ENCODE peak calls at places on chromosomes 2 and 18, in seven cellular contexts. V is spleen; A is ovary; L is GM23248; U is SK-N-SH; W is CD8-positive, alpha-beta memory T cell; K is fibroblast of lung. C is an unnamed sample.

GRCh38 chr2:236969075-236969474 is 116.6 kb upstream of the COPS8 start:
- DNase-seq in A (no peak), W (no peak), L (no peak), V (no peak), U (no peak), K (no peak), C (no peak)

GRCh38 chr2:111662771-111663470 is 221.1 kb downstream of the ANAPC1 start:
- DNase-seq in V (no peak), K (peak; percentile 83), L (peak; percentile 24), W (no peak), A (no peak), U (no peak), C (no peak)

GRCh38 chr2:149716687-149717086 is 129.1 kb upstream of the MMADHC start:
- DNase-seq in U (no peak), V (no peak), W (no peak), A (no peak), K (peak; percentile 45), L (no peak), C (no peak)

GRCh38 chr18:55405655-55406373 is 182.2 kb downstream of the TCF4 start:
- DNase-seq in W (no peak), K (peak; percentile 98), V (no peak), U (peak; percentile 52), A (peak; percentile 92), L (peak; percentile 95), C (no peak)

GRCh38 chr2:170523506-170523905 is 191.6 kb upstream of the SP5 start:
- DNase-seq in U (no peak), K (no peak), A (no peak), L (no peak), V (no peak), W (no peak), C (no peak)

GRCh38 chr18:74418023-74418422 is 39.1 kb downstream of the DIPK1C start:
- DNase-seq in U (no peak), W (no peak), K (no peak), L (no peak), V (no peak), A (no peak), C (no peak)

GRCh38 chr2:64989982-64990614 is 899 bp downstream of the SLC1A4 start:
- DNase-seq in V (no peak), W (no peak), U (no peak), K (no peak), L (peak; percentile 72), A (peak; percentile 18), C (no peak)

GRCh38 chr18:63216911-63217311 is 102.7 kb downstream of the BCL2 start:
- DNase-seq in K (no peak), L (peak; percentile 9), U (no peak), V (no peak), A (no peak), W (peak; percentile 44), C (peak; percentile 41)

GRCh38 chr18:36295880-36296301 is 1.6 kb upstream of the FHOD3 start:
- DNase-seq in W (no peak), V (no peak), L (peak; percentile 31), U (no peak), A (no peak), K (no peak), C (no peak)

GRCh38 chr2:222747526-222748160 is 76.2 kb downstream of the MOGAT1 start:
- DNase-seq in U (no peak), L (no peak), A (no peak), V (no peak), W (no peak), K (no peak), C (no peak)

GRCh38 chr18:9101730-9102390 is 639 bp upstream of the NDUFV2 start:
- DNase-seq in W (peak; percentile 62), L (peak; percentile 81), A (no peak), V (no peak), U (peak; percentile 66), K (peak; percentile 76), C (peak; percentile 64)

GRCh38 chr2:61770298-61770697 is 83.6 kb downstream of the FAM161A start:
- DNase-seq in L (peak; percentile 55), V (no peak), A (no peak), W (no peak), K (no peak), U (no peak), C (no peak)

GRCh38 chr2:19800796-19801195 is 101.0 kb downstream of the TTC32 start:
- DNase-seq in V (no peak), W (no peak), K (no peak), U (no peak), A (no peak), L (no peak), C (no peak)

GRCh38 chr2:144703852-144704324 is 184.0 kb upstream of the ZEB2 start:
- DNase-seq in A (peak; percentile 31), U (no peak), K (peak; percentile 73), W (no peak), V (peak; percentile 72), L (peak; percentile 86), C (no peak)

GRCh38 chr2:7394195-7394594 is 477.0 kb downstream of the RNF144A start:
- DNase-seq in A (no peak), V (no peak), K (no peak), W (no peak), L (no peak), U (no peak), C (no peak)

GRCh38 chr2:160407393-160408204 is 86.0 kb downstream of the RBMS1 start:
- DNase-seq in W (peak; percentile 73), A (peak; percentile 62), V (peak; percentile 95), K (peak; percentile 72), U (peak; percentile 89), L (peak; percentile 83), C (peak; percentile 67)

GRCh38 chr2:137155351-137156104 is 390.2 kb downstream of the THSD7B start:
- DNase-seq in W (no peak), U (no peak), V (no peak), A (no peak), L (peak; percentile 64), K (peak; percentile 59), C (no peak)

GRCh38 chr18:75324211-75324610 is 103.3 kb downstream of the SMIM21 start:
- DNase-seq in L (no peak), W (no peak), K (no peak), U (no peak), A (no peak), V (no peak), C (no peak)

GRCh38 chr2:74399785-74400184 is 19.7 kb upstream of the DCTN1 start:
- DNase-seq in W (no peak), U (peak; percentile 54), K (no peak), L (peak; percentile 62), A (no peak), V (no peak), C (no peak)

GRCh38 chr2:209495855-209496585 is 72.2 kb downstream of the MAP2 start:
- DNase-seq in U (peak; percentile 8), V (no peak), K (peak; percentile 99), W (no peak), L (peak; percentile 96), A (no peak), C (no peak)

GRCh38 chr2:203936535-203936934 is at the start of gene ICOS:
- DNase-seq in L (no peak), K (no peak), U (no peak), A (no peak), V (no peak), W (peak; percentile 70), C (peak; percentile 71)

GRCh38 chr2:101516833-101517690 is 42.1 kb upstream of the RFX8 start:
- DNase-seq in K (peak; percentile 99), U (no peak), L (peak; percentile 98), W (no peak), V (no peak), A (no peak), C (peak; percentile 6)

GRCh38 chr2:42025151-42025582 is 22.7 kb upstream of the PKDCC start:
- DNase-seq in W (no peak), V (no peak), A (peak; percentile 81), K (peak; percentile 84), L (peak; percentile 56), U (peak; percentile 74), C (no peak)

GRCh38 chr2:63741884-63742583 is 99.7 kb upstream of the UGP2 start:
- DNase-seq in A (no peak), V (no peak), W (no peak), L (peak; percentile 41), K (peak; percentile 58), U (no peak), C (no peak)

GRCh38 chr18:48166971-48167370 is 236.5 kb upstream of the SMAD2 start:
- DNase-seq in V (peak; percentile 84), U (no peak), K (no peak), L (no peak), W (no peak), A (peak; percentile 75), C (no peak)

GRCh38 chr2:217988014-217988839 is 14.6 kb downstream of the TNS1 start:
- DNase-seq in A (peak; percentile 84), K (peak; percentile 60), U (peak; percentile 83), W (peak; percentile 21), V (peak; percentile 87), L (peak; percentile 82), C (peak; percentile 25)

GRCh38 chr2:200765139-200765951 is 46.4 kb upstream of the BZW1 start:
- DNase-seq in V (no peak), A (peak; percentile 31), U (no peak), L (peak; percentile 92), W (peak; percentile 8), K (peak; percentile 96), C (no peak)

GRCh38 chr2:30276455-30276911 is 45.1 kb downstream of the LBH start:
- DNase-seq in L (peak; percentile 65), U (no peak), V (no peak), W (no peak), K (no peak), A (no peak), C (no peak)

GRCh38 chr2:37020887-37021796 is 54.8 kb upstream of the STRN start:
- DNase-seq in L (peak; percentile 5), A (no peak), U (no peak), W (no peak), V (no peak), K (peak; percentile 6), C (no peak)

GRCh38 chr18:36610716-36611115 is 218.1 kb downstream of the TPGS2 start:
- DNase-seq in U (no peak), L (no peak), A (no peak), K (no peak), W (no peak), V (no peak), C (no peak)

GRCh38 chr2:127103243-127104165 is 3.5 kb downstream of the BIN1 start:
- DNase-seq in L (no peak), V (peak; percentile 68), U (peak; percentile 19), W (no peak), A (no peak), K (no peak), C (no peak)
- H3K4me3 ChIP-seq in L (no peak overlapping the region), V (no peak overlapping the region), U (no peak overlapping the region), W (no peak overlapping the region), A (no peak overlapping the region), K (no peak overlapping the region), C (no peak overlapping the region)

GRCh38 chr2:113172721-113173562 is 829 bp upstream of the PSD4 start:
- DNase-seq in L (no peak), W (no peak), K (no peak), U (no peak), A (no peak), V (peak; percentile 79), C (no peak)
- H3K27ac ChIP-seq in L (no peak overlapping the region), W (peak overlapping the region; percentile 77), K (no peak overlapping the region), U (no peak overlapping the region), A (no peak overlapping the region), V (peak overlapping the region; percentile 85), C (peak overlapping the region; percentile 85)

GRCh38 chr2:70243804-70244584 is 4.4 kb downstream of the TIA1 start:
- DNase-seq in W (no peak), V (no peak), A (no peak), U (no peak), K (no peak), L (no peak), C (no peak)
- H3K36me3 ChIP-seq in W (peaks cover 5% of the 10 kb centered on the region), V (peaks cover 24% of the 10 kb centered on the region), A (no peaks in the 10 kb centered on the region), U (no peaks in the 10 kb centered on the region), K (peaks cover 3% of the 10 kb centered on the region), L (no peaks in the 10 kb centered on the region), C (peaks cover 4% of the 10 kb centered on the region)

GRCh38 chr2:58535182-58535581 is 294.1 kb upstream of the FANCL start:
- DNase-seq in V (no peak), U (no peak), K (no peak), W (no peak), L (no peak), A (no peak), C (no peak)
- H3K4me3 ChIP-seq in V (no peak overlapping the region), U (no peak overlapping the region), K (no peak overlapping the region), W (no peak overlapping the region), L (no peak overlapping the region), A (no peak overlapping the region), C (no peak overlapping the region)

C was measured in CD4-positive, alpha-beta memory T cell.